ENCODE peak calls at places on chromosomes 16 and 17, in seven cellular contexts. Y is K562; A is natural killer cell; S is activated T-cell treated with anti-CD3 and anti-CD28 coated beads, Interleukin-2, amount 50 U/mL, for 4 hours; L is stimulated activated naive CD8-positive, alpha-beta T cell treated with anti-CD3 and anti-CD28 coated beads, Interleukin-15, amount 100 ng/mL, for 72 hours; N is pancreas; G is lower lobe of right lung. C is an unnamed sample.

GRCh38 chr17:39244016-39244599 is 18.4 kb upstream of the STAC2 start:
- ATAC-seq in A (no peak), G (peak), Y (no peak), S (no peak), L (no peak), N (no peak), C (peak)

GRCh38 chr17:27654136-27654535 is 23.1 kb downstream of the LGALS9 start:
- ATAC-seq in A (no peak), L (no peak), G (no peak), Y (no peak), N (no peak), S (no peak), C (no peak)

GRCh38 chr17:74759243-74759801 is 10.9 kb downstream of the NHERF1 start:
- ATAC-seq in G (peak), Y (no peak), L (peak), A (peak), S (peak), N (peak), C (peak)

GRCh38 chr17:14923981-14924380 is 341.1 kb downstream of the PMP22 start:
- ATAC-seq in S (no peak), N (no peak), G (no peak), Y (no peak), A (no peak), L (no peak), C (no peak)

GRCh38 chr17:64781013-64781392 is 118.9 kb upstream of the SMURF2 start:
- ATAC-seq in S (peak), Y (no peak), G (peak), A (no peak), L (peak), N (no peak), C (peak)

GRCh38 chr16:90057738-90058173 is 19.4 kb downstream of the PRDM7 start:
- ATAC-seq in L (peak), Y (peak), G (no peak), S (peak), N (no peak), A (no peak), C (no peak)

GRCh38 chr17:10171057-10171456 is 27.3 kb downstream of the GAS7 start:
- ATAC-seq in S (no peak), G (peak), A (no peak), Y (no peak), L (no peak), N (no peak), C (no peak)

GRCh38 chr16:14240964-14241363 is 169.8 kb downstream of the MRTFB start:
- ATAC-seq in S (no peak), G (peak), L (no peak), N (no peak), A (no peak), Y (no peak), C (no peak)

GRCh38 chr16:56889206-56889605 is 24.2 kb downstream of the SLC12A3 start:
- ATAC-seq in N (no peak), S (no peak), L (no peak), A (no peak), G (no peak), Y (peak), C (no peak)

GRCh38 chr16:19785512-19786130 is 67.5 kb downstream of the IQCK start:
- ATAC-seq in S (no peak), L (no peak), A (no peak), Y (no peak), N (no peak), G (no peak), C (no peak)

GRCh38 chr16:48444574-48444973 is 59.4 kb upstream of the SIAH1 start:
- ATAC-seq in G (peak), Y (no peak), N (no peak), A (no peak), L (no peak), S (no peak), C (peak)

GRCh38 chr17:69609495-69610315 is 195.2 kb downstream of the MAP2K6 start:
- ATAC-seq in A (no peak), Y (peak), N (no peak), G (peak), L (no peak), S (no peak), C (no peak)

GRCh38 chr17:63645775-63646491 is 23.7 kb downstream of the MAP3K3 start:
- ATAC-seq in Y (no peak), N (no peak), A (no peak), L (peak), S (no peak), G (peak), C (peak)

GRCh38 chr17:8488931-8489330 is 53.2 kb downstream of the NDEL1 start:
- ATAC-seq in N (no peak), A (no peak), L (no peak), Y (no peak), G (peak), S (no peak), C (peak)

GRCh38 chr16:19549688-19550087 is 5.8 kb upstream of the VPS35L start:
- ATAC-seq in Y (no peak), N (no peak), A (no peak), G (no peak), L (no peak), S (no peak), C (no peak)

GRCh38 chr16:243348-243747 is 8.7 kb downstream of the FAM234A start:
- ATAC-seq in S (no peak), A (no peak), N (no peak), Y (no peak), L (no peak), G (no peak), C (no peak)

GRCh38 chr16:73565925-73566324 is 518.0 kb upstream of the ZFHX3 start:
- ATAC-seq in G (no peak), S (no peak), Y (no peak), L (no peak), A (no peak), N (no peak), C (no peak)

GRCh38 chr16:23957287-23957686 is 121.5 kb downstream of the PRKCB start:
- ATAC-seq in S (no peak), G (no peak), Y (no peak), A (no peak), L (no peak), N (no peak), C (no peak)

GRCh38 chr17:80819422-80820164 is 172.0 kb upstream of the CHMP6 start:
- ATAC-seq in S (peak), L (peak), G (no peak), Y (no peak), A (no peak), N (no peak), C (no peak)

GRCh38 chr16:48999508-48999907 is 282.1 kb downstream of the CBLN1 start:
- ATAC-seq in N (no peak), Y (no peak), L (no peak), G (no peak), A (no peak), S (no peak), C (no peak)

GRCh38 chr16:24753437-24753836 is 24.0 kb downstream of the TNRC6A start:
- ATAC-seq in G (peak), Y (peak), N (no peak), S (peak), A (no peak), L (peak), C (peak)

GRCh38 chr17:57612202-57613071 is 132.7 kb downstream of the CCDC182 start:
- ATAC-seq in S (peak), Y (peak), N (no peak), L (peak), G (peak), A (peak), C (peak)

GRCh38 chr16:74650966-74651567 is 15.6 kb downstream of the RFWD3 start:
- ATAC-seq in S (no peak), A (no peak), Y (no peak), L (no peak), G (no peak), N (no peak), C (no peak)

GRCh38 chr17:75808905-75809621 is 24.5 kb downstream of the UNK start:
- ATAC-seq in N (peak), S (no peak), G (no peak), L (no peak), A (no peak), Y (peak), C (peak)

GRCh38 chr16:9428355-9429005 is 337.0 kb downstream of the HAPSTR1 start:
- ATAC-seq in S (no peak), L (no peak), Y (no peak), A (no peak), G (no peak), N (no peak), C (no peak)

GRCh38 chr16:1895949-1896675 is 22.1 kb downstream of the HS3ST6 start:
- ATAC-seq in G (peak), A (no peak), Y (no peak), S (no peak), L (no peak), N (no peak), C (peak)

GRCh38 chr17:43943769-43944418 is 1.6 kb upstream of the PPY start:
- ATAC-seq in L (peak), S (peak), N (peak), A (peak), G (peak), Y (peak), C (peak)

GRCh38 chr16:4309102-4309832 is 6.6 kb upstream of the GLIS2 start:
- ATAC-seq in L (no peak), S (no peak), Y (no peak), G (no peak), A (no peak), N (peak), C (peak)

GRCh38 chr16:73032548-73033270 is 15.2 kb downstream of the ZFHX3 start:
- ATAC-seq in G (no peak), A (no peak), L (no peak), Y (no peak), S (no peak), N (no peak), C (no peak)

GRCh38 chr17:4721203-4722135 is 9.8 kb upstream of the MED11 start:
- ATAC-seq in L (peak), Y (peak), A (peak), G (peak), N (peak), S (no peak), C (peak)

GRCh38 chr17:27578718-27579085 is 52.3 kb upstream of the LGALS9 start:
- ATAC-seq in A (no peak), L (peak), N (peak), G (peak), S (peak), Y (no peak), C (no peak)

GRCh38 chr17:5536831-5537230 is 47.5 kb downstream of the NLRP1 start:
- ATAC-seq in Y (no peak), N (no peak), S (no peak), A (no peak), L (no peak), G (no peak), C (no peak)

GRCh38 chr16:59991171-59991570 is 1257.1 kb upstream of the GOT2 start:
- ATAC-seq in Y (no peak), N (no peak), S (no peak), L (no peak), A (no peak), G (no peak), C (no peak)

GRCh38 chr17:76151896-76152454 is 10.9 kb upstream of the FOXJ1 start:
- ATAC-seq in N (no peak), G (no peak), A (no peak), Y (no peak), S (peak), L (no peak), C (no peak)

GRCh38 chr16:30904114-30904780 is 7.8 kb downstream of the CTF1 start:
- ATAC-seq in S (no peak), G (no peak), A (no peak), N (no peak), Y (no peak), L (no peak), C (peak)

GRCh38 chr17:51372345-51373004 is 112.1 kb downstream of the UTP18 start:
- ATAC-seq in A (peak), N (no peak), Y (peak), S (peak), G (peak), L (peak), C (peak)

C was measured in esophagus mucosa.